ENCODE peak calls at places on chromosomes 7 and 10, in ten cellular contexts. One of them, this sample, is unnamed. For H3K4me1, the result is how much of the 10 kb centered on the place peaks cover.

GRCh38 chr10:14736600-14737081 is 38.1 kb downstream of the FAM107B start:
- ATAC-seq in pancreas: peak
- ATAC-seq in body of pancreas: peak
- ATAC-seq in CD8-positive, alpha-beta T cell: no peak
- ATAC-seq in upper lobe of right lung: peak
- ATAC-seq in aorta: peak
- ATAC-seq in left lung: peak
- ATAC-seq in naive thymus-derived CD4-positive, alpha-beta T cell: no peak
- ATAC-seq in heart right ventricle: peak
- ATAC-seq in mucosa of descending colon: peak
- ATAC-seq in this sample: peak

GRCh38 chr10:38025283-38025682 is 14.8 kb downstream of the ZNF33A start:
- ATAC-seq in heart right ventricle: no peak
- ATAC-seq in mucosa of descending colon: peak
- ATAC-seq in aorta: no peak
- ATAC-seq in upper lobe of right lung: peak
- ATAC-seq in CD8-positive, alpha-beta T cell: no peak
- ATAC-seq in naive thymus-derived CD4-positive, alpha-beta T cell: peak
- ATAC-seq in left lung: peak
- ATAC-seq in pancreas: peak
- ATAC-seq in body of pancreas: no peak
- ATAC-seq in this sample: no peak

GRCh38 chr7:18200855-18201254 is 173.2 kb upstream of the PRPS1L1 start:
- ATAC-seq in naive thymus-derived CD4-positive, alpha-beta T cell: no peak
- ATAC-seq in aorta: peak
- ATAC-seq in left lung: no peak
- ATAC-seq in upper lobe of right lung: no peak
- ATAC-seq in pancreas: no peak
- ATAC-seq in CD8-positive, alpha-beta T cell: no peak
- ATAC-seq in mucosa of descending colon: no peak
- ATAC-seq in heart right ventricle: no peak
- ATAC-seq in body of pancreas: no peak
- ATAC-seq in this sample: no peak

GRCh38 chr7:22469371-22470143 is 30.4 kb downstream of the STEAP1B start:
- ATAC-seq in naive thymus-derived CD4-positive, alpha-beta T cell: no peak
- ATAC-seq in body of pancreas: no peak
- ATAC-seq in heart right ventricle: no peak
- ATAC-seq in aorta: no peak
- ATAC-seq in left lung: peak
- ATAC-seq in upper lobe of right lung: no peak
- ATAC-seq in mucosa of descending colon: peak
- ATAC-seq in CD8-positive, alpha-beta T cell: no peak
- ATAC-seq in pancreas: no peak
- ATAC-seq in this sample: no peak

GRCh38 chr7:139763330-139763729 is 14.5 kb downstream of the HIPK2 start:
- ATAC-seq in naive thymus-derived CD4-positive, alpha-beta T cell: no peak
- ATAC-seq in mucosa of descending colon: no peak
- ATAC-seq in CD8-positive, alpha-beta T cell: no peak
- ATAC-seq in upper lobe of right lung: no peak
- ATAC-seq in left lung: no peak
- ATAC-seq in heart right ventricle: no peak
- ATAC-seq in aorta: no peak
- ATAC-seq in pancreas: no peak
- ATAC-seq in body of pancreas: peak
- ATAC-seq in this sample: no peak

GRCh38 chr10:44818721-44819127 is 92.4 kb upstream of the TMEM72 start:
- ATAC-seq in CD8-positive, alpha-beta T cell: no peak
- ATAC-seq in aorta: no peak
- ATAC-seq in left lung: peak
- ATAC-seq in upper lobe of right lung: peak
- ATAC-seq in pancreas: no peak
- ATAC-seq in naive thymus-derived CD4-positive, alpha-beta T cell: no peak
- ATAC-seq in heart right ventricle: peak
- ATAC-seq in mucosa of descending colon: no peak
- ATAC-seq in body of pancreas: no peak
- ATAC-seq in this sample: no peak

GRCh38 chr10:124044143-124044862 is 49.1 kb downstream of the CHST15 start:
- ATAC-seq in upper lobe of right lung: no peak
- ATAC-seq in naive thymus-derived CD4-positive, alpha-beta T cell: no peak
- ATAC-seq in aorta: no peak
- ATAC-seq in body of pancreas: no peak
- ATAC-seq in mucosa of descending colon: peak
- ATAC-seq in pancreas: no peak
- ATAC-seq in heart right ventricle: peak
- ATAC-seq in CD8-positive, alpha-beta T cell: no peak
- ATAC-seq in left lung: no peak
- ATAC-seq in this sample: no peak

GRCh38 chr7:129041929-129042200 is 13.0 kb downstream of the TNPO3 start:
- ATAC-seq in mucosa of descending colon: no peak
- ATAC-seq in upper lobe of right lung: no peak
- ATAC-seq in left lung: peak
- ATAC-seq in heart right ventricle: no peak
- ATAC-seq in naive thymus-derived CD4-positive, alpha-beta T cell: no peak
- ATAC-seq in aorta: no peak
- ATAC-seq in body of pancreas: no peak
- ATAC-seq in pancreas: no peak
- ATAC-seq in CD8-positive, alpha-beta T cell: no peak
- ATAC-seq in this sample: no peak

GRCh38 chr10:66058594-66058993 is 867.2 kb upstream of the LRRTM3 start:
- ATAC-seq in aorta: no peak
- ATAC-seq in left lung: no peak
- ATAC-seq in mucosa of descending colon: no peak
- ATAC-seq in upper lobe of right lung: no peak
- ATAC-seq in heart right ventricle: no peak
- ATAC-seq in CD8-positive, alpha-beta T cell: no peak
- ATAC-seq in pancreas: no peak
- ATAC-seq in body of pancreas: no peak
- ATAC-seq in naive thymus-derived CD4-positive, alpha-beta T cell: no peak
- ATAC-seq in this sample: no peak

GRCh38 chr10:67803588-67804394 is 34.2 kb downstream of the DNAJC12 start:
- ATAC-seq in naive thymus-derived CD4-positive, alpha-beta T cell: no peak
- ATAC-seq in upper lobe of right lung: peak
- ATAC-seq in aorta: no peak
- ATAC-seq in mucosa of descending colon: peak
- ATAC-seq in body of pancreas: peak
- ATAC-seq in left lung: peak
- ATAC-seq in heart right ventricle: no peak
- ATAC-seq in pancreas: peak
- ATAC-seq in CD8-positive, alpha-beta T cell: no peak
- ATAC-seq in this sample: no peak

GRCh38 chr7:154579711-154580110 is 423.2 kb downstream of the PAXIP1 start:
- ATAC-seq in CD8-positive, alpha-beta T cell: no peak
- ATAC-seq in body of pancreas: no peak
- ATAC-seq in pancreas: no peak
- ATAC-seq in mucosa of descending colon: no peak
- ATAC-seq in aorta: no peak
- ATAC-seq in upper lobe of right lung: no peak
- ATAC-seq in left lung: no peak
- ATAC-seq in naive thymus-derived CD4-positive, alpha-beta T cell: no peak
- ATAC-seq in heart right ventricle: no peak
- ATAC-seq in this sample: no peak

GRCh38 chr10:48809261-48809660 is 124.6 kb downstream of the WDFY4 start:
- ATAC-seq in naive thymus-derived CD4-positive, alpha-beta T cell: no peak
- ATAC-seq in left lung: no peak
- ATAC-seq in heart right ventricle: no peak
- ATAC-seq in upper lobe of right lung: no peak
- ATAC-seq in CD8-positive, alpha-beta T cell: no peak
- ATAC-seq in pancreas: no peak
- ATAC-seq in aorta: no peak
- ATAC-seq in body of pancreas: no peak
- ATAC-seq in mucosa of descending colon: no peak
- ATAC-seq in this sample: no peak

GRCh38 chr7:44470628-44471245 is 19.7 kb downstream of the NUDCD3 start:
- ATAC-seq in CD8-positive, alpha-beta T cell: no peak
- ATAC-seq in body of pancreas: no peak
- ATAC-seq in pancreas: no peak
- ATAC-seq in heart right ventricle: no peak
- ATAC-seq in naive thymus-derived CD4-positive, alpha-beta T cell: no peak
- ATAC-seq in upper lobe of right lung: no peak
- ATAC-seq in aorta: no peak
- ATAC-seq in mucosa of descending colon: no peak
- ATAC-seq in left lung: no peak
- ATAC-seq in this sample: no peak

GRCh38 chr10:37639200-37639599 is 218.2 kb downstream of the ZNF248 start:
- ATAC-seq in heart right ventricle: no peak
- ATAC-seq in pancreas: no peak
- ATAC-seq in mucosa of descending colon: no peak
- ATAC-seq in CD8-positive, alpha-beta T cell: no peak
- ATAC-seq in left lung: no peak
- ATAC-seq in body of pancreas: no peak
- ATAC-seq in upper lobe of right lung: peak
- ATAC-seq in naive thymus-derived CD4-positive, alpha-beta T cell: no peak
- ATAC-seq in aorta: peak
- ATAC-seq in this sample: peak

GRCh38 chr7:155669717-155670505 is 25.4 kb downstream of the RBM33 start:
- ATAC-seq in left lung: peak
- ATAC-seq in mucosa of descending colon: no peak
- ATAC-seq in naive thymus-derived CD4-positive, alpha-beta T cell: no peak
- ATAC-seq in upper lobe of right lung: peak
- ATAC-seq in heart right ventricle: peak
- ATAC-seq in CD8-positive, alpha-beta T cell: no peak
- ATAC-seq in body of pancreas: no peak
- ATAC-seq in aorta: no peak
- ATAC-seq in pancreas: peak
- ATAC-seq in this sample: no peak

GRCh38 chr7:83872501-83872900 is 223.6 kb upstream of the SEMA3E start:
- ATAC-seq in aorta: no peak
- ATAC-seq in CD8-positive, alpha-beta T cell: no peak
- ATAC-seq in upper lobe of right lung: no peak
- ATAC-seq in heart right ventricle: no peak
- ATAC-seq in left lung: no peak
- ATAC-seq in mucosa of descending colon: no peak
- ATAC-seq in naive thymus-derived CD4-positive, alpha-beta T cell: no peak
- ATAC-seq in pancreas: no peak
- ATAC-seq in body of pancreas: no peak
- ATAC-seq in this sample: no peak

GRCh38 chr7:105270117-105270516 is 118.6 kb downstream of the SRPK2 start:
- ATAC-seq in mucosa of descending colon: no peak
- ATAC-seq in CD8-positive, alpha-beta T cell: no peak
- ATAC-seq in body of pancreas: no peak
- ATAC-seq in naive thymus-derived CD4-positive, alpha-beta T cell: peak
- ATAC-seq in pancreas: no peak
- ATAC-seq in heart right ventricle: peak
- ATAC-seq in aorta: no peak
- ATAC-seq in left lung: no peak
- ATAC-seq in upper lobe of right lung: peak
- ATAC-seq in this sample: no peak

DNA sequence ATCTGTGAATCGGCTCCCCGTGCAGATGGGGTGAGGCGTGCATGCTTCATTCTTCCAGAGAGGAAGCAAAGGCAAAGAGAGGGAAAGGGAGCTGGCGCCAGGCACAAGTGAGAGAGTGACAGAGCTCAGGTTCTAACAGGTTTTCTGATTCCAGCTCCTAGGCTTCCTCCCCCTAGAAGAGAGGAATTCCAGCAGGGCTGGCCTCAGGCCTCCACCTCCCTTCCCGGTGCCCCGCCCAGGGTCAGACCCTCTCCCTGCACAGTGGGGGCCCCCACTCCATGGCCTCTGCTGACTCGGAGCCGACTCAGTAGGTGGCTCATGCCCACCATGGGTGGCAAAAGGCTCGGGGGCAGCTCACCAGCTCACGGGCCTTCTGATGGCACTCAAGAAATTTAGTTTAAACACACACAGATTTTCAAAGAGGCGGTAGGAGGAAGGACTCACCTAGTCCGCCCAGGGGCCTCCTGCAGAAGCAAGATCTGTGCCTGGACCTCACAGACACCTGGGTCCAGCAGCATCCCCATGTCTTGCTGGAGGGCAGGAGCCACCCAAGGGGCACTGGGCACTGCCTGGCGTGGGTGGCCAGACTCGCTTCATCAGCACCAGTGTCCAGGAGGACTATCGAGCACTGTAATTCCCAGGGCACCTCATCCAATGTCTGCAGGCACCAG is 183.5 kb downstream of the MAD1L1 start:
- ATAC-seq in aorta: no peak
- ATAC-seq in upper lobe of right lung: no peak
- ATAC-seq in naive thymus-derived CD4-positive, alpha-beta T cell: no peak
- ATAC-seq in pancreas: no peak
- ATAC-seq in left lung: no peak
- ATAC-seq in CD8-positive, alpha-beta T cell: no peak
- ATAC-seq in mucosa of descending colon: no peak
- ATAC-seq in heart right ventricle: no peak
- ATAC-seq in body of pancreas: no peak
- ATAC-seq in this sample: no peak
- H3K4me1 ChIP-seq in aorta: under half
- H3K4me1 ChIP-seq in upper lobe of right lung: under half
- H3K4me1 ChIP-seq in naive thymus-derived CD4-positive, alpha-beta T cell: under half
- H3K4me1 ChIP-seq in pancreas: under half
- H3K4me1 ChIP-seq in left lung: under half
- H3K4me1 ChIP-seq in CD8-positive, alpha-beta T cell: under half
- H3K4me1 ChIP-seq in mucosa of descending colon: under half
- H3K4me1 ChIP-seq in heart right ventricle: under half
- H3K4me1 ChIP-seq in body of pancreas: under half
- H3K4me1 ChIP-seq in this sample: under half

GRCh38 chr10:19918800-19919199 is 102.6 kb downstream of the PLXDC2 start:
- ATAC-seq in body of pancreas: no peak
- ATAC-seq in left lung: no peak
- ATAC-seq in mucosa of descending colon: peak
- ATAC-seq in naive thymus-derived CD4-positive, alpha-beta T cell: no peak
- ATAC-seq in heart right ventricle: no peak
- ATAC-seq in aorta: no peak
- ATAC-seq in upper lobe of right lung: no peak
- ATAC-seq in CD8-positive, alpha-beta T cell: no peak
- ATAC-seq in pancreas: no peak
- ATAC-seq in this sample: no peak
- H3K4me1 ChIP-seq in body of pancreas: under half
- H3K4me1 ChIP-seq in left lung: under half
- H3K4me1 ChIP-seq in mucosa of descending colon: under half
- H3K4me1 ChIP-seq in naive thymus-derived CD4-positive, alpha-beta T cell: under half
- H3K4me1 ChIP-seq in heart right ventricle: half or more
- H3K4me1 ChIP-seq in aorta: under half
- H3K4me1 ChIP-seq in upper lobe of right lung: under half
- H3K4me1 ChIP-seq in CD8-positive, alpha-beta T cell: under half
- H3K4me1 ChIP-seq in pancreas: under half
- H3K4me1 ChIP-seq in this sample: half or more

DNA sequence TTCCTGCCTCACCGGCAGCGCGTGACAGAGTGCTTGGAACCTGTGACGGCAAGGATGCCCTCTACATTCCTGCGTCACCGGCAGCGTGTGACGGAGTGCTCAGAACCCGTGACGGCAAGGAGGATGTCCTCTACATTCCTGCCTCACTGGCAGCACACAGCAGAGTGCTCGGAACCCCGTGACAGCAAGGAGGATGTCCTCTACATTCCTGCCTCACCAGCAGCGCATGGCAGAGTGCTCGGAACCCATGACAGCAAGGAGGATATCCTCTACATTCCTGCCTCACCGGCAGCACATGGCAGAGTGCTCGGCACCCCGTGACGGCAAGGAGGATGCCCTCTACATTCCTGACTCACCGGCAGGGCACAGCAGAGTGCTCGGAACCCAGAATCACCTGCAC is 231.0 kb downstream of the DIP2C start:
- ATAC-seq in left lung: peak
- ATAC-seq in naive thymus-derived CD4-positive, alpha-beta T cell: no peak
- ATAC-seq in body of pancreas: no peak
- ATAC-seq in heart right ventricle: peak
- ATAC-seq in CD8-positive, alpha-beta T cell: no peak
- ATAC-seq in upper lobe of right lung: peak
- ATAC-seq in mucosa of descending colon: no peak
- ATAC-seq in pancreas: no peak
- ATAC-seq in aorta: peak
- ATAC-seq in this sample: peak
- H3K4me1 ChIP-seq in left lung: under half
- H3K4me1 ChIP-seq in naive thymus-derived CD4-positive, alpha-beta T cell: under half
- H3K4me1 ChIP-seq in body of pancreas: under half
- H3K4me1 ChIP-seq in heart right ventricle: under half
- H3K4me1 ChIP-seq in CD8-positive, alpha-beta T cell: under half
- H3K4me1 ChIP-seq in upper lobe of right lung: under half
- H3K4me1 ChIP-seq in mucosa of descending colon: under half
- H3K4me1 ChIP-seq in pancreas: under half
- H3K4me1 ChIP-seq in aorta: under half
- H3K4me1 ChIP-seq in this sample: half or more

GRCh38 chr7:27131390-27131819 is 848 bp upstream of the HOXA4 start:
- ATAC-seq in naive thymus-derived CD4-positive, alpha-beta T cell: no peak
- ATAC-seq in pancreas: no peak
- ATAC-seq in mucosa of descending colon: no peak
- ATAC-seq in body of pancreas: no peak
- ATAC-seq in upper lobe of right lung: no peak
- ATAC-seq in CD8-positive, alpha-beta T cell: peak
- ATAC-seq in heart right ventricle: no peak
- ATAC-seq in aorta: no peak
- ATAC-seq in left lung: no peak
- ATAC-seq in this sample: no peak
- H3K4me1 ChIP-seq in naive thymus-derived CD4-positive, alpha-beta T cell: under half
- H3K4me1 ChIP-seq in pancreas: under half
- H3K4me1 ChIP-seq in mucosa of descending colon: half or more
- H3K4me1 ChIP-seq in body of pancreas: under half
- H3K4me1 ChIP-seq in upper lobe of right lung: half or more
- H3K4me1 ChIP-seq in CD8-positive, alpha-beta T cell: under half
- H3K4me1 ChIP-seq in heart right ventricle: under half
- H3K4me1 ChIP-seq in aorta: under half
- H3K4me1 ChIP-seq in left lung: under half
- H3K4me1 ChIP-seq in this sample: half or more